ENCODE peak calls at places on chromosome 1, in ten cellular contexts. G is transverse colon; S is IMR-90; E is breast epithelium; T is heart right ventricle; L is sigmoid colon; X is aorta; Q is mammary epithelial cell; P is CD4-positive, alpha-beta memory T cell; V is lower lobe of right lung. H is an unnamed sample.

GRCh38 chr1:15949453-15950245 is 26.3 kb downstream of the ZBTB17 start:
- DNase-seq in G (peak; percentile 88), S (peak; percentile 96), E (peak; percentile 87), T (peak; percentile 76), L (peak; percentile 99), X (peak; percentile 96), Q (peak; percentile 99), P (peak; percentile 82), V (peak; percentile 91), H (peak; percentile 99)

GRCh38 chr1:153617677-153618076 is 1.6 kb upstream of the S100A14 start:
- DNase-seq in G (peak; percentile 94), S (no peak), E (peak; percentile 66), T (peak; percentile 84), L (peak; percentile 90), X (peak; percentile 87), Q (peak; percentile 71), P (no peak), V (no peak), H (no peak)

GRCh38 chr1:183792300-183792699 is 12.6 kb upstream of the RGL1 start:
- DNase-seq in G (no peak), S (no peak), E (no peak), T (no peak), L (no peak), X (no peak), Q (no peak), P (no peak), V (no peak), H (no peak)

GRCh38 chr1:206918076-206918475 is 3.7 kb downstream of the FCMR start:
- DNase-seq in G (no peak), S (no peak), E (no peak), T (no peak), L (no peak), X (no peak), Q (no peak), P (no peak), V (no peak), H (no peak)

GRCh38 chr1:228372183-228373003 is 34.2 kb downstream of the TRIM11 start:
- DNase-seq in G (peak; percentile 31), S (no peak), E (no peak), T (peak; percentile 48), L (peak; percentile 59), X (peak; percentile 39), Q (no peak), P (no peak), V (peak; percentile 52), H (peak; percentile 69)

GRCh38 chr1:174550296-174550695 is 102.5 kb downstream of the GPR52 start:
- DNase-seq in G (no peak), S (peak; percentile 8), E (no peak), T (no peak), L (no peak), X (no peak), Q (peak; percentile 5), P (no peak), V (no peak), H (peak; percentile 62)

GRCh38 chr1:158039380-158039779 is 45.9 kb downstream of the KIRREL1 start:
- DNase-seq in G (no peak), S (peak; percentile 40), E (no peak), T (no peak), L (no peak), X (no peak), Q (no peak), P (no peak), V (no peak), H (peak; percentile 90)

GRCh38 chr1:26862781-26863676 is at the start of gene SFN:
- DNase-seq in G (peak; percentile 91), S (no peak), E (peak; percentile 76), T (no peak), L (no peak), X (no peak), Q (peak; percentile 99), P (peak; percentile 34), V (peak; percentile 85), H (no peak)

GRCh38 chr1:114342376-114342775 is 168.6 kb downstream of the TRIM33 start:
- DNase-seq in G (peak; percentile 43), S (no peak), E (no peak), T (no peak), L (no peak), X (no peak), Q (no peak), P (peak; percentile 60), V (no peak), H (peak; percentile 14)

GRCh38 chr1:166089804-166090203 is 77.0 kb downstream of the FAM78B start:
- DNase-seq in G (no peak), S (no peak), E (no peak), T (no peak), L (no peak), X (no peak), Q (no peak), P (no peak), V (no peak), H (no peak)

GRCh38 chr1:221824025-221824424 is 82.1 kb upstream of the DUSP10 start:
- DNase-seq in G (no peak), S (peak; percentile 80), E (no peak), T (no peak), L (no peak), X (no peak), Q (peak; percentile 91), P (no peak), V (no peak), H (peak; percentile 66)

GRCh38 chr1:94142022-94142421 is 21.1 kb upstream of the ABCA4 start:
- DNase-seq in G (no peak), S (peak; percentile 63), E (no peak), T (no peak), L (no peak), X (no peak), Q (no peak), P (no peak), V (no peak), H (no peak)

GRCh38 chr1:243246916-243247315 is 8.2 kb downstream of the CEP170 start:
- DNase-seq in G (no peak), S (peak; percentile 65), E (no peak), T (no peak), L (no peak), X (no peak), Q (no peak), P (no peak), V (no peak), H (no peak)

GRCh38 chr1:243247901-243248300 is 7.2 kb downstream of the CEP170 start:
- DNase-seq in G (no peak), S (no peak), E (no peak), T (no peak), L (no peak), X (no peak), Q (no peak), P (no peak), V (no peak), H (no peak)

GRCh38 chr1:243251544-243251943 is 3.5 kb downstream of the CEP170 start:
- DNase-seq in G (no peak), S (no peak), E (no peak), T (no peak), L (no peak), X (no peak), Q (no peak), P (no peak), V (no peak), H (no peak)

GRCh38 chr1:243250102-243250501 is 5.0 kb downstream of the CEP170 start:
- DNase-seq in G (no peak), S (no peak), E (no peak), T (no peak), L (no peak), X (no peak), Q (no peak), P (no peak), V (no peak), H (no peak)

GRCh38 chr1:243249214-243249613 is 5.9 kb downstream of the CEP170 start:
- DNase-seq in G (no peak), S (no peak), E (no peak), T (no peak), L (no peak), X (no peak), Q (no peak), P (no peak), V (no peak), H (no peak)
- H3K9me3 ChIP-seq in G (no peaks in the 10 kb centered on the region), S (no peaks in the 10 kb centered on the region), E (no peaks in the 10 kb centered on the region), T (no peaks in the 10 kb centered on the region), L (no peaks in the 10 kb centered on the region), X (no peaks in the 10 kb centered on the region), Q (no peaks in the 10 kb centered on the region), P (no peaks in the 10 kb centered on the region), V (no peaks in the 10 kb centered on the region), H (no peaks in the 10 kb centered on the region)

DNA sequence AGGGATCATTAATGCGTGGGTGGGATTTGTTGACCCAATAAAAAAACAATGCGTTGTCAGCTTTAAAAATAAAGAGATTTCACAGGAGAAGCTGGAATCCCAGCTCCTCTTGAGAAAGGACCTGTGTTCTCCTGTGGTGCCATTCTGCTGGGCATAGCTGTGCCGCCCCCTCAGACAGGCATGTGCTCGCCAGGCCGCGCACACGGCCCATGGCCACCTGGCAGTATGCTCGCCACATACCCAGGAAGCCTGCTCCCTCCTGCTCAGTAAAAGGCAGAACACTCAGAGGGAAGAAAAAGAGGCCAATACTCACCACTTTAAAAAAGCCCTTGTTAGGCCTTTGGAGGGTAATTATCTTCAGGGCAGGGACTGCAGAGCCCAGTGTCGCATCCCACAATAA is 13.1 kb downstream of the THAP3 start:
- DNase-seq in G (no peak), S (no peak), E (no peak), T (no peak), L (no peak), X (no peak), Q (no peak), P (no peak), V (no peak), H (no peak)
- H3K27ac ChIP-seq in G (no peak overlapping the region), S (no peak overlapping the region), E (peak overlapping the region; percentile 26), T (peak overlapping the region; percentile 72), L (peak overlapping the region; percentile 60), X (peak overlapping the region; percentile 7), Q (no peak overlapping the region), P (no peak overlapping the region), V (no peak overlapping the region), H (peak overlapping the region; percentile 5)

DNA sequence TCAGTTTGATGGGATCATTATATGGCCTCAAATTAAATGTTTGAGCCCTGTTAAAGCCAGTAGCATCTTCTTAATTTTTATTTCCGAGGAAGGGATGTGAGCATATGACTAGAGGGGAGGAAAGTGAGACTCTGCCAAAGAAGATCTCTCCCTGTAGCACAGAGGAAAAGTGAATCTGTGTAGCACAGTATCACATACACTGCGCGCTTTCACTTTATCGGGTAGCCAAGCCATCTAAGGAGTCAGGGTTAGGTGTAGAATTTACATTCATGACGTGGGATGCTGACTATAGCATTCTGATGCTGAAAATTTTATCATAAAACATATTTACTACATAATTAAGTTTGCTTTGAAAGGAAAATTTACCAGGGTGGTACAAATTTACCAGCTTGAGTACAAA is 24.0 kb downstream of the LRRC8D start:
- DNase-seq in G (no peak), S (no peak), E (no peak), T (no peak), L (no peak), X (no peak), Q (no peak), P (peak; percentile 24), V (no peak), H (no peak)
- H3K4me3 ChIP-seq in G (no peak overlapping the region), S (no peak overlapping the region), E (no peak overlapping the region), T (no peak overlapping the region), L (no peak overlapping the region), X (no peak overlapping the region), Q (peak overlapping the region; percentile 72), P (peak overlapping the region; percentile 89), V (no peak overlapping the region), H (peak overlapping the region; percentile 94)

DNA sequence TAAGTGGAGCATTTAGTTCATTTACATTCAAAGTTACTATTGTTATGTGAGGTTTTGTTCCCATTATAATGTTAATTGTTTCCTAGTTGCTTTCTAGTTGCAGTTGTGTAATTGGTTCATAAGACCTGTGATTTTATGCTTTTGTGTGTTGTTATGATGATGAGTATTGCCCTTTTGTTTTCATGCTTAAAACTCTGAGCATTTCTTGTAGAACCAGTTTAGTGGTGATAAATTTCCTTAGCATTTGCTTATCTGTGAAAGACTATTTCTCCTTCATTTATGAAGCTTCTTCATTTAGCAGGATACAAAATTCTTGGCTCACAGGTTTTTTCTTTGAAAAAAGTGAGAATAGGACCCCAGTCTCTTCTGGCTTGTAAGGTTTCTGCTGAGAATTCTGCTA is 274.8 kb upstream of the SPAG17 start:
- DNase-seq in G (no peak), S (no peak), E (no peak), T (no peak), L (no peak), X (no peak), Q (no peak), P (no peak), V (no peak), H (no peak)
- H3K9me3 ChIP-seq in G (peaks cover 5% of the 10 kb centered on the region), S (peaks cover 2% of the 10 kb centered on the region), E (peaks cover 28% of the 10 kb centered on the region), T (peaks cover 14% of the 10 kb centered on the region), L (peaks cover 3% of the 10 kb centered on the region), X (peaks cover 3% of the 10 kb centered on the region), Q (no peaks in the 10 kb centered on the region), P (no peaks in the 10 kb centered on the region), V (peaks cover 6% of the 10 kb centered on the region), H (no peaks in the 10 kb centered on the region)

H was measured in osteoblast.